ENCODE peak calls at places on chromosomes 12 and 14, in four cellular contexts. Q is GM12878, I is K562, M is HepG2. T is an unnamed sample.

GRCh38 chr12:45572114-45572513 is 157.4 kb upstream of the ARID2 start:
- DNase-seq in I (no peak), Q (no peak), M (no peak), T (no peak)

GRCh38 chr12:120100630-120101029 is 15.9 kb downstream of the RAB35 start:
- DNase-seq in I (no peak), Q (no peak), M (no peak), T (no peak)

GRCh38 chr14:100130471-100130870 is 29.0 kb downstream of the DEGS2 start:
- DNase-seq in M (no peak), I (no peak), Q (no peak), T (no peak)

GRCh38 chr14:98189077-98189476 is 1082.9 kb downstream of the BCL11B start:
- DNase-seq in M (no peak), I (no peak), Q (no peak), T (no peak)

GRCh38 chr12:121214171-121214777 is 4.3 kb downstream of the P2RX4 start:
- DNase-seq in Q (no peak), M (no peak), I (peak; percentile 1), T (no peak)

GRCh38 chr14:60648934-60649814 is at the start of gene SIX1:
- DNase-seq in M (peak; percentile 77), I (peak; percentile 75), Q (no peak), T (peak; percentile 91)

GRCh38 chr12:64072946-64073345 is 149.2 kb downstream of the KICS2 start:
- DNase-seq in I (no peak), Q (no peak), M (no peak), T (no peak)

GRCh38 chr12:68487721-68488309 is 122.9 kb upstream of the RAP1B start:
- DNase-seq in I (no peak), Q (no peak), M (no peak), T (peak; percentile 10)

GRCh38 chr12:75571651-75572050 is 60.2 kb upstream of the KRR1 start:
- DNase-seq in I (no peak), M (no peak), Q (no peak), T (no peak)

GRCh38 chr12:26935636-26936378 is 2.0 kb downstream of the INTS13 start:
- DNase-seq in M (no peak), Q (no peak), I (no peak), T (no peak)

GRCh38 chr12:109053382-109054123 is 1.2 kb downstream of the USP30 start:
- DNase-seq in I (peak; percentile 29), M (peak; percentile 49), Q (peak; percentile 28), T (no peak)

GRCh38 chr12:71782007-71782406 is 27.3 kb downstream of the RAB21 start:
- DNase-seq in M (no peak), Q (no peak), I (no peak), T (no peak)

GRCh38 chr14:55104051-55104954 is 24.7 kb upstream of the LGALS3 start:
- DNase-seq in Q (no peak), M (no peak), I (no peak), T (no peak)

GRCh38 chr12:58967551-58967950 is 47.2 kb upstream of the LRIG3 start:
- DNase-seq in M (no peak), I (no peak), Q (no peak), T (no peak)

GRCh38 chr14:24252289-24253124 is 10.1 kb upstream of the TINF2 start:
- DNase-seq in I (no peak), Q (no peak), M (peak; percentile 90), T (no peak)

GRCh38 chr12:131007031-131007793 is 53.5 kb downstream of the ADGRD1 start:
- DNase-seq in M (peak; percentile 25), I (no peak), Q (no peak), T (no peak)

GRCh38 chr12:120015313-120015712 is 26.3 kb downstream of the BICDL1 start:
- DNase-seq in Q (peak; percentile 35), I (no peak), M (no peak), T (no peak)

GRCh38 chr12:103924761-103925641 is 5.2 kb upstream of the HSP90B1 start:
- DNase-seq in M (no peak), I (no peak), Q (peak; percentile 96), T (no peak)

GRCh38 chr12:46179693-46180452 is 89.0 kb downstream of the SLC38A1 start:
- DNase-seq in M (peak; percentile 2), I (no peak), Q (peak; percentile 76), T (no peak)

GRCh38 chr14:51638071-51638944 is 13.4 kb upstream of the FRMD6 start:
- DNase-seq in Q (no peak), I (no peak), M (peak; percentile 75), T (peak; percentile 61)

GRCh38 chr12:68352067-68352466 is 19.9 kb upstream of the MDM1 start:
- DNase-seq in Q (no peak), I (no peak), M (no peak), T (no peak)

GRCh38 chr12:109777544-109777943 is 55.7 kb downstream of the TRPV4 start:
- DNase-seq in M (peak; percentile 83), I (peak; percentile 84), Q (peak; percentile 42), T (no peak)

GRCh38 chr12:6461401-6462233 is 8.9 kb downstream of the VAMP1 start:
- DNase-seq in M (no peak), Q (peak; percentile 95), I (no peak), T (peak; percentile 3)

GRCh38 chr14:55949708-55950107 is 168.5 kb upstream of the PELI2 start:
- DNase-seq in I (no peak), Q (no peak), M (no peak), T (no peak)

GRCh38 chr12:3933819-3934192 is 60.6 kb upstream of the PARP11 start:
- DNase-seq in Q (no peak), I (no peak), M (no peak), T (no peak)

GRCh38 chr12:57243521-57244305 is 7.3 kb downstream of the STAC3 start:
- DNase-seq in M (peak; percentile 54), I (peak; percentile 78), Q (no peak), T (peak; percentile 94)

GRCh38 chr14:61262082-61262481 is 19.1 kb downstream of the TMEM30B start:
- DNase-seq in Q (no peak), I (no peak), M (no peak), T (no peak)

GRCh38 chr14:27386391-27386790 is 788.6 kb upstream of the NOVA1 start:
- DNase-seq in M (no peak), I (no peak), Q (no peak), T (no peak)

GRCh38 chr14:36747411-36748184 is 85.9 kb downstream of the PAX9 start:
- DNase-seq in I (peak; percentile 15), M (peak; percentile 44), Q (no peak), T (no peak)

GRCh38 chr12:194276-194675 is 19.7 kb downstream of the SLC6A12 start:
- DNase-seq in M (no peak), Q (no peak), I (no peak), T (no peak)

GRCh38 chr14:91223028-91223783 is 21.3 kb downstream of the GPR68 start:
- DNase-seq in I (no peak), M (no peak), Q (no peak), T (no peak)

GRCh38 chr12:54217774-54218221 is 29.0 kb upstream of the SMUG1 start:
- DNase-seq in I (no peak), M (no peak), Q (no peak), T (peak; percentile 91)

GRCh38 chr14:96501746-96502620 is at the start of gene PAPOLA:
- DNase-seq in Q (peak; percentile 90), M (peak; percentile 90), I (peak; percentile 80), T (peak; percentile 93)

GRCh38 chr14:61570961-61571299 is 124.4 kb upstream of the HIF1A start:
- DNase-seq in M (no peak), Q (no peak), I (no peak), T (no peak)

GRCh38 chr14:103507751-103508150 is 14.9 kb downstream of the CKB start:
- DNase-seq in M (no peak), Q (no peak), I (no peak), T (no peak)

GRCh38 chr12:80701388-80701787 is 6.0 kb upstream of the MYF6 start:
- DNase-seq in I (no peak), M (no peak), Q (no peak), T (no peak)

GRCh38 chr14:74950795-74951442 is 4.5 kb downstream of the PGF start:
- DNase-seq in Q (no peak), I (no peak), M (peak; percentile 84), T (no peak)
- TF ChIP-seq ESRRA in Q (no peak), I (no peak), M (no peak), T (no peak)

GRCh38 chr12:96503971-96504370 is 14.6 kb downstream of the CFAP54 start:
- DNase-seq in I (no peak), M (no peak), Q (no peak), T (no peak)
- TF ChIP-seq CREB1 in I (no peak), M (no peak), Q (no peak), T (no peak)

GRCh38 chr12:52262286-52262685 is 12.2 kb upstream of the KRT86 start:
- DNase-seq in M (no peak), Q (no peak), I (no peak), T (no peak)

GRCh38 chr12:52266514-52266913 is 7.9 kb upstream of the KRT86 start:
- DNase-seq in M (no peak), Q (no peak), I (no peak), T (no peak)

GRCh38 chr12:52267266-52267665 is 7.2 kb upstream of the KRT86 start:
- DNase-seq in Q (no peak), M (no peak), I (no peak), T (no peak)

GRCh38 chr12:52263761-52264434 is 10.5 kb upstream of the KRT86 start:
- DNase-seq in I (no peak), M (no peak), Q (no peak), T (no peak)

GRCh38 chr12:52264435-52264825 is 10.0 kb upstream of the KRT86 start:
- DNase-seq in Q (no peak), M (no peak), I (no peak), T (no peak)
- TF ChIP-seq NR2C2 in Q (no peak), M (no peak), I (no peak), T (no peak)

GRCh38 chr14:79369359-79370332 is 841.7 kb downstream of the DIO2 start:
- DNase-seq in I (no peak), M (no peak), Q (no peak), T (no peak)
- TF ChIP-seq ESRRA in I (no peak), M (no peak), Q (no peak), T (no peak)